ENCODE peak calls at places on chromosomes 3 and 15, in five cellular contexts. One of them, this sample, is unnamed.

GRCh38 chr3:30747771-30748281 is 141.4 kb downstream of the TGFBR2 start:
- DNase-seq in adipocyte: peak; percentile 36
- DNase-seq in mesendoderm: peak; percentile 61
- DNase-seq in HCT116: peak; percentile 49
- DNase-seq in cardiac muscle cell: peak; percentile 67
- DNase-seq in this sample: no peak

GRCh38 chr15:39944711-39945110 is 10.8 kb downstream of the EIF2AK4 start:
- DNase-seq in adipocyte: no peak
- DNase-seq in mesendoderm: no peak
- DNase-seq in HCT116: no peak
- DNase-seq in cardiac muscle cell: peak; percentile 62
- DNase-seq in this sample: no peak

GRCh38 chr15:80777137-80777536 is 2.0 kb upstream of the CEMIP start:
- DNase-seq in adipocyte: peak; percentile 97
- DNase-seq in mesendoderm: no peak
- DNase-seq in HCT116: no peak
- DNase-seq in cardiac muscle cell: peak; percentile 95
- DNase-seq in this sample: no peak

GRCh38 chr3:71723452-71724170 is 1.6 kb downstream of the EIF4E3 start:
- DNase-seq in adipocyte: no peak
- DNase-seq in mesendoderm: no peak
- DNase-seq in HCT116: no peak
- DNase-seq in cardiac muscle cell: no peak
- DNase-seq in this sample: peak; percentile 94

GRCh38 chr15:75649848-75650247 is 2.1 kb downstream of the SNX33 start:
- DNase-seq in adipocyte: no peak
- DNase-seq in mesendoderm: no peak
- DNase-seq in HCT116: no peak
- DNase-seq in cardiac muscle cell: no peak
- DNase-seq in this sample: no peak

GRCh38 chr3:44729384-44729910 is at the start of gene ZNF501:
- DNase-seq in adipocyte: peak; percentile 89
- DNase-seq in mesendoderm: peak; percentile 94
- DNase-seq in HCT116: no peak
- DNase-seq in cardiac muscle cell: peak; percentile 97
- DNase-seq in this sample: peak; percentile 93

GRCh38 chr3:141279074-141279945 is 47.7 kb downstream of the PXYLP1 start:
- DNase-seq in adipocyte: no peak
- DNase-seq in mesendoderm: peak; percentile 58
- DNase-seq in HCT116: no peak
- DNase-seq in cardiac muscle cell: peak; percentile 39
- DNase-seq in this sample: peak; percentile 24

GRCh38 chr3:43852066-43852465 is 161.3 kb downstream of the ABHD5 start:
- DNase-seq in adipocyte: peak; percentile 47
- DNase-seq in mesendoderm: no peak
- DNase-seq in HCT116: no peak
- DNase-seq in cardiac muscle cell: no peak
- DNase-seq in this sample: no peak

GRCh38 chr3:111998661-111999641 is at the start of gene TAGLN3:
- DNase-seq in adipocyte: peak; percentile 39
- DNase-seq in mesendoderm: peak; percentile 78
- DNase-seq in HCT116: no peak
- DNase-seq in cardiac muscle cell: peak; percentile 25
- DNase-seq in this sample: peak; percentile 51

GRCh38 chr3:171494457-171495109 is 34.4 kb upstream of the TNIK start:
- DNase-seq in adipocyte: no peak
- DNase-seq in mesendoderm: no peak
- DNase-seq in HCT116: no peak
- DNase-seq in cardiac muscle cell: no peak
- DNase-seq in this sample: no peak

GRCh38 chr15:61700803-61701202 is 359.4 kb downstream of the VPS13C start:
- DNase-seq in adipocyte: no peak
- DNase-seq in mesendoderm: no peak
- DNase-seq in HCT116: no peak
- DNase-seq in cardiac muscle cell: no peak
- DNase-seq in this sample: peak; percentile 90

GRCh38 chr15:89893027-89893426 is 767 bp downstream of the AP3S2 start:
- DNase-seq in adipocyte: peak; percentile 41
- DNase-seq in mesendoderm: no peak
- DNase-seq in HCT116: no peak
- DNase-seq in cardiac muscle cell: peak; percentile 47
- DNase-seq in this sample: no peak

GRCh38 chr15:61146643-61147230 is 82.4 kb downstream of the RORA start:
- DNase-seq in adipocyte: no peak
- DNase-seq in mesendoderm: peak; percentile 61
- DNase-seq in HCT116: no peak
- DNase-seq in cardiac muscle cell: no peak
- DNase-seq in this sample: no peak

GRCh38 chr15:72585659-72586058 is 68.8 kb upstream of the GOLGA6B start:
- DNase-seq in adipocyte: peak; percentile 18
- DNase-seq in mesendoderm: peak; percentile 62
- DNase-seq in HCT116: no peak
- DNase-seq in cardiac muscle cell: peak; percentile 36
- DNase-seq in this sample: no peak

GRCh38 chr15:81548350-81549116 is 174.5 kb upstream of the TMC3 start:
- DNase-seq in adipocyte: no peak
- DNase-seq in mesendoderm: no peak
- DNase-seq in HCT116: no peak
- DNase-seq in cardiac muscle cell: peak; percentile 7
- DNase-seq in this sample: no peak

GRCh38 chr3:45665101-45665572 is 24.1 kb upstream of the SACM1L start:
- DNase-seq in adipocyte: peak; percentile 38
- DNase-seq in mesendoderm: peak; percentile 81
- DNase-seq in HCT116: peak; percentile 68
- DNase-seq in cardiac muscle cell: peak; percentile 38
- DNase-seq in this sample: peak; percentile 39

GRCh38 chr15:40075298-40076044 is 33.2 kb downstream of the BMF start:
- DNase-seq in adipocyte: no peak
- DNase-seq in mesendoderm: no peak
- DNase-seq in HCT116: no peak
- DNase-seq in cardiac muscle cell: no peak
- DNase-seq in this sample: no peak

GRCh38 chr3:14780927-14781507 is 37.7 kb upstream of the FGD5 start:
- DNase-seq in adipocyte: peak; percentile 20
- DNase-seq in mesendoderm: peak; percentile 88
- DNase-seq in HCT116: peak; percentile 74
- DNase-seq in cardiac muscle cell: peak; percentile 80
- DNase-seq in this sample: peak; percentile 76

GRCh38 chr3:143901105-143901504 is 52.8 kb upstream of the SLC9A9 start:
- DNase-seq in adipocyte: peak; percentile 82
- DNase-seq in mesendoderm: no peak
- DNase-seq in HCT116: no peak
- DNase-seq in cardiac muscle cell: peak; percentile 81
- DNase-seq in this sample: no peak

GRCh38 chr3:47577583-47578118 is 1.0 kb downstream of the CSPG5 start:
- DNase-seq in adipocyte: peak; percentile 45
- DNase-seq in mesendoderm: no peak
- DNase-seq in HCT116: no peak
- DNase-seq in cardiac muscle cell: no peak
- DNase-seq in this sample: no peak
- H3K4me3 ChIP-seq in adipocyte: peak overlapping the region; percentile 21
- H3K4me3 ChIP-seq in mesendoderm: no peak overlapping the region
- H3K4me3 ChIP-seq in HCT116: no peak overlapping the region
- H3K4me3 ChIP-seq in cardiac muscle cell: peak overlapping the region; percentile 73
- H3K4me3 ChIP-seq in this sample: peak overlapping the region; percentile 50

GRCh38 chr15:98853593-98854420 is 153.8 kb downstream of the PGPEP1L start:
- DNase-seq in adipocyte: peak; percentile 40
- DNase-seq in mesendoderm: no peak
- DNase-seq in HCT116: no peak
- DNase-seq in cardiac muscle cell: peak; percentile 41
- DNase-seq in this sample: no peak

GRCh38 chr15:98854496-98854895 is 153.1 kb downstream of the PGPEP1L start:
- DNase-seq in adipocyte: no peak
- DNase-seq in mesendoderm: no peak
- DNase-seq in HCT116: no peak
- DNase-seq in cardiac muscle cell: no peak
- DNase-seq in this sample: no peak

GRCh38 chr15:98856540-98856907 is 151.1 kb downstream of the PGPEP1L start:
- DNase-seq in adipocyte: peak; percentile 94
- DNase-seq in mesendoderm: no peak
- DNase-seq in HCT116: no peak
- DNase-seq in cardiac muscle cell: no peak
- DNase-seq in this sample: no peak

GRCh38 chr15:98855067-98855814 is 152.4 kb downstream of the PGPEP1L start:
- DNase-seq in adipocyte: no peak
- DNase-seq in mesendoderm: no peak
- DNase-seq in HCT116: no peak
- DNase-seq in cardiac muscle cell: no peak
- DNase-seq in this sample: no peak

GRCh38 chr15:98855815-98856539 is 151.6 kb downstream of the PGPEP1L start:
- DNase-seq in adipocyte: no peak
- DNase-seq in mesendoderm: no peak
- DNase-seq in HCT116: no peak
- DNase-seq in cardiac muscle cell: no peak
- DNase-seq in this sample: no peak
- H3K4me3 ChIP-seq in adipocyte: no peak overlapping the region
- H3K4me3 ChIP-seq in mesendoderm: no peak overlapping the region
- H3K4me3 ChIP-seq in HCT116: no peak overlapping the region
- H3K4me3 ChIP-seq in cardiac muscle cell: no peak overlapping the region
- H3K4me3 ChIP-seq in this sample: no peak overlapping the region

GRCh38 chr3:98514948-98515347 is 7.8 kb downstream of the CLDND1 start:
- DNase-seq in adipocyte: no peak
- DNase-seq in mesendoderm: no peak
- DNase-seq in HCT116: no peak
- DNase-seq in cardiac muscle cell: no peak
- DNase-seq in this sample: no peak

GRCh38 chr3:98512576-98512975 is 10.1 kb downstream of the CLDND1 start:
- DNase-seq in adipocyte: no peak
- DNase-seq in mesendoderm: no peak
- DNase-seq in HCT116: no peak
- DNase-seq in cardiac muscle cell: no peak
- DNase-seq in this sample: no peak

GRCh38 chr3:98513136-98513535 is 9.6 kb downstream of the CLDND1 start:
- DNase-seq in adipocyte: peak; percentile 29
- DNase-seq in mesendoderm: no peak
- DNase-seq in HCT116: peak; percentile 75
- DNase-seq in cardiac muscle cell: peak; percentile 79
- DNase-seq in this sample: no peak

GRCh38 chr3:98518816-98519215 is 3.9 kb downstream of the CLDND1 start:
- DNase-seq in adipocyte: no peak
- DNase-seq in mesendoderm: no peak
- DNase-seq in HCT116: no peak
- DNase-seq in cardiac muscle cell: no peak
- DNase-seq in this sample: no peak

GRCh38 chr3:98513736-98514135 is 9.0 kb downstream of the CLDND1 start:
- DNase-seq in adipocyte: no peak
- DNase-seq in mesendoderm: no peak
- DNase-seq in HCT116: no peak
- DNase-seq in cardiac muscle cell: no peak
- DNase-seq in this sample: no peak
- H3K4me3 ChIP-seq in adipocyte: no peak overlapping the region
- H3K4me3 ChIP-seq in mesendoderm: no peak overlapping the region
- H3K4me3 ChIP-seq in HCT116: no peak overlapping the region
- H3K4me3 ChIP-seq in cardiac muscle cell: no peak overlapping the region
- H3K4me3 ChIP-seq in this sample: no peak overlapping the region

DNA sequence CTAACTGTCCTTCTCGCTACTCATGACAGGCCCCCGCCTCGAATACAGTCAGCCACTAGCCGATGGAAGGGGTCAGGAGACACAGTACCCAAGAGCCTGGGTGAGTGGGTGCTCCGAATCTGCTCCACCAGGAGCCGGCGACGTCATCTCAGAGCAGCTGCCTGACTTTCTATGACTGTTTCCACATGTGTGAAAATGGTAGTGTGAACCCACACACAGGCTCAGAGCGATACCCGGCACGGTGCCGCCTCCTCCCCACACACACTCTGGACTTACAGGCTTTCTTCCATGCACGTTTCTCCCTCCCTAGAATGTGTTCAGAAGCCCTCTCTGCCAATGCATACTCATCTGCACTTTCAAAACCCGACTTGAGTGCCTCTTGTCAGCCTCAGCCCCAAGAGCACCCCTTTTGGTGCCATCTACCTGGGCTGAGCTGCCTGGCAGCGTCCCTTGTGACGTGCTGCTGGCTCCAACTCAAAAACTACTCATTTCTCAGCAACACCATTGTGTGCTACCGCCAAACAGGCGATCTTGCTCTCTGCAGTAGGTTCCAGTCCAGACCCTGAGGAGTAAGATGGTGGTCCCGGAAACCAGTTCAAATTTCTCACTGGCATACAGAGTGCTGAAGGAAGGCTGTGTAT is 29.7 kb downstream of the VGLL4 start:
- DNase-seq in adipocyte: no peak
- DNase-seq in mesendoderm: no peak
- DNase-seq in HCT116: no peak
- DNase-seq in cardiac muscle cell: no peak
- DNase-seq in this sample: no peak
- H3K4me3 ChIP-seq in adipocyte: no peak overlapping the region
- H3K4me3 ChIP-seq in mesendoderm: no peak overlapping the region
- H3K4me3 ChIP-seq in HCT116: no peak overlapping the region
- H3K4me3 ChIP-seq in cardiac muscle cell: no peak overlapping the region
- H3K4me3 ChIP-seq in this sample: no peak overlapping the region

GRCh38 chr3:70618151-70618550 is 305.7 kb upstream of the MDFIC2 start:
- DNase-seq in adipocyte: no peak
- DNase-seq in mesendoderm: no peak
- DNase-seq in HCT116: no peak
- DNase-seq in cardiac muscle cell: no peak
- DNase-seq in this sample: no peak

GRCh38 chr3:70614111-70614510 is 301.7 kb upstream of the MDFIC2 start:
- DNase-seq in adipocyte: no peak
- DNase-seq in mesendoderm: no peak
- DNase-seq in HCT116: no peak
- DNase-seq in cardiac muscle cell: no peak
- DNase-seq in this sample: no peak

GRCh38 chr3:70620367-70620766 is 307.9 kb upstream of the MDFIC2 start:
- DNase-seq in adipocyte: no peak
- DNase-seq in mesendoderm: no peak
- DNase-seq in HCT116: no peak
- DNase-seq in cardiac muscle cell: no peak
- DNase-seq in this sample: no peak

GRCh38 chr3:70612920-70613319 is 300.5 kb upstream of the MDFIC2 start:
- DNase-seq in adipocyte: no peak
- DNase-seq in mesendoderm: no peak
- DNase-seq in HCT116: no peak
- DNase-seq in cardiac muscle cell: no peak
- DNase-seq in this sample: no peak

GRCh38 chr3:70615286-70615685 is 302.8 kb upstream of the MDFIC2 start:
- DNase-seq in adipocyte: no peak
- DNase-seq in mesendoderm: peak; percentile 44
- DNase-seq in HCT116: no peak
- DNase-seq in cardiac muscle cell: no peak
- DNase-seq in this sample: no peak
- H3K4me3 ChIP-seq in adipocyte: no peak overlapping the region
- H3K4me3 ChIP-seq in mesendoderm: no peak overlapping the region
- H3K4me3 ChIP-seq in HCT116: no peak overlapping the region
- H3K4me3 ChIP-seq in cardiac muscle cell: no peak overlapping the region
- H3K4me3 ChIP-seq in this sample: no peak overlapping the region

This sample was measured in MM.1S.